ENCODE peak calls at places on chromosomes 7 and 10, in seven cellular contexts. Q is cardiac fibroblast, R is ascending aorta, B is activated B cell treated with CpG ODN at 0.5 μM for 24 hours, Z is SK-N-SH, M is upper lobe of right lung, H is A549. G is an unnamed sample.

GRCh38 chr7:23410446-23411183 is 59.7 kb downstream of the IGF2BP3 start:
- DNase-seq in M (no peak), H (no peak), B (no peak), Z (no peak), R (no peak), Q (no peak), G (no peak)

GRCh38 chr7:43922726-43923125 is 3.5 kb upstream of the UBE2D4 start:
- DNase-seq in B (no peak), Q (no peak), Z (no peak), R (no peak), H (no peak), M (no peak), G (no peak)

GRCh38 chr10:33064706-33065105 is 106.7 kb upstream of the ITGB1 start:
- DNase-seq in H (no peak), M (no peak), Q (peak), R (no peak), B (no peak), Z (no peak), G (no peak)

GRCh38 chr7:67918158-67918557 is 921.5 kb downstream of the TYW1 start:
- DNase-seq in B (no peak), R (no peak), H (peak), Q (no peak), Z (no peak), M (no peak), G (peak)

GRCh38 chr10:128149267-128149666 is 23.0 kb upstream of the MKI67 start:
- DNase-seq in Q (no peak), M (no peak), R (no peak), H (no peak), B (no peak), Z (no peak), G (no peak)

GRCh38 chr7:111911166-111911961 is 294.8 kb downstream of the DOCK4 start:
- DNase-seq in R (no peak), Z (no peak), B (no peak), H (no peak), Q (no peak), M (no peak), G (no peak)

GRCh38 chr10:71927669-71928592 is 36.3 kb upstream of the CHST3 start:
- DNase-seq in R (no peak), Z (no peak), M (no peak), Q (peak), B (no peak), H (peak), G (peak)

GRCh38 chr10:109914966-109915365 is 8.3 kb downstream of the XPNPEP1 start:
- DNase-seq in Q (peak), R (no peak), Z (no peak), B (no peak), M (no peak), H (peak), G (peak)

GRCh38 chr7:141291541-141291940 is 217.7 kb downstream of the TMEM178B start:
- DNase-seq in H (no peak), Q (no peak), R (no peak), B (no peak), Z (no peak), M (no peak), G (no peak)

GRCh38 chr10:94194256-94194655 is 168.5 kb downstream of the NOC3L start:
- DNase-seq in M (no peak), Q (peak), R (no peak), B (no peak), H (no peak), Z (no peak), G (peak)

GRCh38 chr7:66627876-66628360 is 763 bp upstream of the KCTD7 start:
- DNase-seq in Z (no peak), H (no peak), R (no peak), M (no peak), B (no peak), Q (no peak), G (no peak)

GRCh38 chr7:30907527-30908267 is 4.0 kb upstream of the AQP1 start:
- DNase-seq in B (no peak), M (no peak), Q (no peak), H (no peak), Z (no peak), R (no peak), G (no peak)

GRCh38 chr10:69656719-69657269 is 26.7 kb downstream of the FAM241B start:
- DNase-seq in Q (no peak), Z (no peak), M (no peak), R (no peak), B (no peak), H (no peak), G (no peak)

GRCh38 chr10:126509211-126509610 is 120.9 kb upstream of the ADAM12 start:
- DNase-seq in R (no peak), B (no peak), M (no peak), Z (no peak), H (no peak), Q (no peak), G (no peak)

GRCh38 chr10:96410296-96410695 is 51.5 kb upstream of the OPALIN start:
- DNase-seq in Q (no peak), B (no peak), H (no peak), Z (no peak), R (no peak), M (no peak), G (no peak)

GRCh38 chr10:14074062-14074884 is 256.5 kb downstream of the FRMD4A start:
- DNase-seq in B (no peak), M (peak), Q (peak), H (peak), R (peak), Z (peak), G (peak)

GRCh38 chr7:79096361-79096805 is 357.1 kb downstream of the MAGI2 start:
- DNase-seq in M (no peak), Q (no peak), H (no peak), B (no peak), Z (no peak), R (no peak), G (peak)

GRCh38 chr7:143222782-143223181 is 945 bp downstream of the TAS2R40 start:
- DNase-seq in Z (no peak), M (peak), Q (no peak), H (no peak), B (no peak), R (no peak), G (no peak)

GRCh38 chr7:29622335-29623265 is 59.0 kb downstream of the PRR15 start:
- DNase-seq in Z (peak), R (no peak), M (no peak), B (no peak), Q (peak), H (peak), G (peak)

GRCh38 chr10:37758074-37758473 is 99.3 kb downstream of the ZNF248 start:
- DNase-seq in Z (no peak), R (no peak), M (no peak), H (no peak), B (no peak), Q (no peak), G (no peak)

GRCh38 chr10:37752309-37752875 is 105.0 kb downstream of the ZNF248 start:
- DNase-seq in H (no peak), M (no peak), Q (no peak), Z (no peak), B (no peak), R (no peak), G (no peak)

DNA sequence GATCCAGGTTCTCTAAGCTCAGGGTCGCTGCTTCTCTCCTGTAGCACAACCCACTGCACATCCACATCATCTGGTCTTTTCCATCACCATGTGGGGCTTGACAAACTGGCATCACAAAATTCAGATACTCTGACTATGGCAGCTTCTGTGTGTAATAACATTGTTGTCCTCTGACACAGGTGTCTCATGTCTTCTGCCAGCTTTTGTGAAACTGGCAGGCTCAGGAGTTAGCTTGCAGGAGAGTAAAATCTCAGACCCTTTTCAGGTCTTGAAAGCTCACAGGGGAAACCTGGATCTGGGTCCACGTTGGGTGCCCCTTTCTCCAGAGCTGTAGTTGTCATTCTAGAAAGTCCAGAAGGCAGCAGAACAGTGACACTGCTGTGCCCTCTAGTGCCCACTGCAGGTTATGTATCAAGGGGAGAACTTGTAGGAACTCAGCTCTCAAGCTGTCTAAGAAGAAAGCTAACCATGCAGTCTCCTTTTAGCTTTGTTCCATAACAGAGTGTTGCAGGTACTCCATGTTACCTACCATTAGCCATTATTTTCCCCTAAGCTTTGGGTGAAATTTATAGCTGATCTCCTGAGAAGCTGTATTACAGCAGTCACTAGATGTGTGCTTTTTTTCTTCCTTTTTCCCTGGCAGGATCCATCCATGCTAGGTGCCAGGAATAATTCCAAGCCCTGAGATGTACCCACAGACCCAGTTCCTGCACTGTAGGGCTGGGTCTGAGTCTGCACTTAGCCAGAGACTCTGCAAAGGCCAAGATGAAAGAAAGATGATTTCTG is 102.7 kb downstream of the ZNF248 start:
- DNase-seq in H (peak), Z (peak), R (no peak), M (no peak), Q (no peak), B (no peak), G (peak)
- TF ChIP-seq CTCF in H (peak), Z (peak), R (peak), M (peak), Q (peak), B (no peak), G (peak)

DNA sequence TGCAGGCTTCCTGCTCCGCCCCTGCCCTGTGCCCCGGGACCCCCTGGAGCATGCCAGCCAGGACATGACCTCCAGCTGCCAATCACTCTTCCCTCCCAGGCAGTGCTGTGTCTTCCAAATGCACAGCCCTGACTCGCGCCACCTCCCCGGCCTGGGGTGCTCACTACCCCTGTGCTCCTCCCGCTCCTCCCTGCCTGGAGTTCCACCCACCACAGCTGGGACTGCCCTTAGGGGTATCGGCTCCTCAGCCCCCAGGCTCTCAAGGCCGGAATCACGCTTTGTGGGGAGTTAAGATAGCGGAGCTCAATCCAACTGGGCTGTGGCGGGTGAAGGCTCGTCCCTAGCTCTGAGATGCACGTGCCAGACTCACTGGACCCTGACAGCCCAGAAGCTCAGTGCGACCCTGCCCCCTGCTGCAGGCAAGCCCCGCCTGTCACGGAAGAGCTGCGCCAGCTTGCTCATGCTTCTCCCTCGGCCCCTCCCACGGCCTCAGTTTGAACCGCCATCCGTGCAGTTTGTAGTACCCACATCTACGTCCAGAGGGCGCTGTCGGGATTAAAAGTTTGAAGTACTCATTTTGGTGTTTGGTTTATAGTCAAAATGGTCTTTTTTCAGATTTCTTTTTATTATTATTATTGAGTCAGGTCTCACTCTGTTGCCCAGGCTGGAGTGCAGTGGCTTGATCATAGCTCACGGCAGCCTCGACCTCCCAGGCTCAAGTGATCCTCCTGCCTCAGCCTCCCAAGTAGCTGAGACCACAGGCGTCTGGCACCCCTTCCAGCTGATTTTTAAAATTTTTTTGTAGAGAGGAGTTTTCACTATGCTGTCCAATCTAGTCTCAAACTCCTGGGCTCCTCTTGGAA is 142.5 kb upstream of the TCERG1L start:
- DNase-seq in R (no peak), M (peak), Q (peak), B (no peak), H (no peak), Z (peak), G (peak)
- TF ChIP-seq CTCF in R (no peak), M (peak), Q (peak), B (no peak), H (peak), Z (peak), G (peak)

GRCh38 chr10:112115781-112116385 is 67.7 kb downstream of the GPAM start:
- DNase-seq in Q (peak), R (no peak), H (peak), Z (peak), B (no peak), M (no peak), G (peak)
- TF ChIP-seq CTCF in Q (peak), R (no peak), H (peak), Z (peak), B (no peak), M (peak), G (peak)

DNA sequence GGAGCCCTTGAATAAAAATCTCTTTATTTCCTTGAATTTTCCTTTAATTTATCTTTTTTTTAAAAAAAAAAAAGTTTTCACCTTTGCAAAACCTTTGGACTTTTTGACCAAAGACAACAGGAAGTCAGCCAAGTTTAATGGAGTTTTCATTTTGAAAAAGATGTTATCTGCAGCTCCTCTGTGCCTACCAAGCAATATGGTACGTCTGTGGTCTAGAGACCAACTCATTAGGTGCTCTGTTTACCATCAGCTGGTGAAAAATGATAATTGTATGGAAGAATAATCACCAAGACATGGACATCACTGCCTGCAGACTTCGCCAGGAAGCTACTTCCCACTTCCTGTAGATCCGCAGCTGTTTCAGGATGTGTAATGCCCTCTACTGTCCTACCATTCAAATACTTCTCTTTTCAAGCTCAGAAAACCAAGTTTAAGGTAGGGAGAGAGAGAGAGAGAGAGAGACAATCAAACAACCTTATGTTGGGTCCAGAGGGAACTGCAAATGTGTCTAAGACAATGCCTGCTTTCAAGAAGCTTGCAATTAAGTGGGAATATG is 18.7 kb downstream of the PLXNA4 start:
- DNase-seq in B (no peak), Q (peak), M (no peak), H (no peak), R (no peak), Z (no peak), G (peak)
- TF ChIP-seq CTCF in B (no peak), Q (no peak), M (no peak), H (peak), R (no peak), Z (peak), G (peak)

G was measured in fibroblast of mammary gland.